ENCODE peak calls at places on chromosomes 4 and X, in seven cellular contexts. H is GM23248, K is transverse colon, W is MM.1S, I is HFF-Myc, V is heart right ventricle, R is body of pancreas. S is an unnamed sample.

GRCh38 chrX:11792461-11793421 is 34.7 kb downstream of the MSL3 start:
- DNase-seq in H (no peak), K (peak; percentile 35), W (peak; percentile 78), I (no peak), V (peak; percentile 3), R (peak; percentile 3), S (no peak)

GRCh38 chrX:45758319-45758718 is 557.6 kb upstream of the DIPK2B start:
- DNase-seq in H (peak; percentile 84), K (peak; percentile 17), W (peak; percentile 71), I (no peak), V (no peak), R (peak; percentile 17), S (no peak)

GRCh38 chrX:1582686-1583437 is 8.5 kb upstream of the AKAP17A start:
- DNase-seq in H (peak; percentile 25), K (no peak), W (peak; percentile 83), I (no peak), V (no peak), R (no peak), S (no peak)

GRCh38 chr4:97593248-97593647 is 550.0 kb downstream of the STPG2 start:
- DNase-seq in H (no peak), K (no peak), W (no peak), I (no peak), V (no peak), R (no peak), S (no peak)

GRCh38 chrX:118861338-118861737 is 37.7 kb downstream of the ZCCHC12 start:
- DNase-seq in H (no peak), K (no peak), W (no peak), I (no peak), V (no peak), R (no peak), S (no peak)

GRCh38 chr4:81398379-81398778 is 73.3 kb downstream of the RASGEF1B start:
- DNase-seq in H (no peak), K (no peak), W (no peak), I (no peak), V (no peak), R (no peak), S (no peak)

GRCh38 chr4:173707658-173708415 is 177.8 kb upstream of the HAND2 start:
- DNase-seq in H (peak; percentile 3), K (no peak), W (no peak), I (no peak), V (no peak), R (no peak), S (no peak)

GRCh38 chr4:108636246-108636645 is 14.2 kb upstream of the OSTC start:
- DNase-seq in H (peak; percentile 40), K (no peak), W (no peak), I (peak; percentile 81), V (no peak), R (no peak), S (no peak)

GRCh38 chr4:86033171-86033570 is 326.7 kb downstream of the MAPK10 start:
- DNase-seq in H (peak; percentile 79), K (peak; percentile 9), W (no peak), I (no peak), V (peak; percentile 41), R (peak; percentile 35), S (no peak)

GRCh38 chr4:87073570-87074470 is 139.0 kb downstream of the AFF1 start:
- DNase-seq in H (no peak), K (peak; percentile 60), W (peak; percentile 78), I (no peak), V (no peak), R (peak; percentile 27), S (peak; percentile 70)

GRCh38 chr4:87076690-87077358 is 142.0 kb downstream of the AFF1 start:
- DNase-seq in H (peak; percentile 37), K (no peak), W (no peak), I (no peak), V (no peak), R (no peak), S (no peak)

GRCh38 chr4:87075876-87076275 is 141.1 kb downstream of the AFF1 start:
- DNase-seq in H (no peak), K (no peak), W (no peak), I (no peak), V (no peak), R (no peak), S (no peak)

GRCh38 chr4:87071401-87071800 is 136.6 kb downstream of the AFF1 start:
- DNase-seq in H (no peak), K (peak; percentile 37), W (no peak), I (no peak), V (peak; percentile 51), R (peak; percentile 59), S (peak; percentile 40)

DNA sequence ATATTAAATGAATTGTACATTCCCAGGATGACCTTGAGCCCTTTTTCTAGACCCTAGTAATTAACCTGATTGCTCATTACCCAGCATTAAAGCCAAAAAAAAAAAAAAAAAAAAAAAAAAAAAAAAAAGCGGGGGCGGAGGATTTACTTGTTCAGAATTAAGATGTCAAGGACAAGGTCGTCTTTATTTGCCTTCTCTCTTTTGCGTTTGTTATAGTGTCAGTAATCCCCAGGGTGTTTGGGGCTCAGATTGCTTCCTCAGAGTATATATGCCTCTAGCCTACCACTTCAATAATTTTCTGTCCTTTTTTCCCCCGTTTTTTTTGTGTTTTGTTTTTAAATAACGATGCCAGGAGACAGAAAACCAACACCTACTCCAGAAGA is 138.4 kb downstream of the AFF1 start:
- DNase-seq in H (no peak), K (no peak), W (no peak), I (no peak), V (no peak), R (no peak), S (no peak)
- H3K4me3 ChIP-seq in H (no peak overlapping the region), K (no peak overlapping the region), W (peak overlapping the region; percentile 53), I (no peak overlapping the region), V (no peak overlapping the region), R (no peak overlapping the region), S (peak overlapping the region; percentile 46)

GRCh38 chr4:164383187-164384181 is 370.4 kb upstream of the SMIM31 start:
- DNase-seq in H (peak; percentile 6), K (no peak), W (no peak), I (no peak), V (peak; percentile 9), R (no peak), S (peak; percentile 18)

GRCh38 chr4:164379694-164380093 is 374.2 kb upstream of the SMIM31 start:
- DNase-seq in H (no peak), K (no peak), W (no peak), I (no peak), V (no peak), R (no peak), S (no peak)

GRCh38 chr4:164381859-164382258 is 372.1 kb upstream of the SMIM31 start:
- DNase-seq in H (no peak), K (no peak), W (no peak), I (no peak), V (no peak), R (no peak), S (no peak)

GRCh38 chr4:164384416-164384815 is 369.5 kb upstream of the SMIM31 start:
- DNase-seq in H (no peak), K (no peak), W (no peak), I (no peak), V (no peak), R (no peak), S (no peak)
- H3K4me3 ChIP-seq in H (no peak overlapping the region), K (no peak overlapping the region), W (no peak overlapping the region), I (no peak overlapping the region), V (no peak overlapping the region), R (no peak overlapping the region), S (no peak overlapping the region)

GRCh38 chr4:40856836-40857362 is 107.1 kb downstream of the NSUN7 start:
- DNase-seq in H (peak; percentile 61), K (peak; percentile 38), W (peak; percentile 84), I (no peak), V (peak; percentile 41), R (peak; percentile 57), S (peak; percentile 85)
- H3K4me3 ChIP-seq in H (peak overlapping the region; percentile 34), K (no peak overlapping the region), W (peak overlapping the region; percentile 62), I (peak overlapping the region; percentile 5), V (no peak overlapping the region), R (no peak overlapping the region), S (peak overlapping the region; percentile 55)

GRCh38 chrX:53084043-53084570 is 1.9 kb downstream of the TSPYL2 start:
- DNase-seq in H (peak; percentile 44), K (no peak), W (no peak), I (no peak), V (no peak), R (no peak), S (no peak)

GRCh38 chrX:53081925-53082772 is at the start of gene TSPYL2:
- DNase-seq in H (peak; percentile 93), K (peak; percentile 94), W (peak; percentile 88), I (peak; percentile 81), V (peak; percentile 95), R (peak; percentile 95), S (peak; percentile 94)

GRCh38 chrX:53082773-53083616 is 828 bp downstream of the TSPYL2 start:
- DNase-seq in H (peak; percentile 15), K (no peak), W (no peak), I (no peak), V (no peak), R (no peak), S (no peak)

GRCh38 chrX:53078943-53079342 is 3.2 kb upstream of the TSPYL2 start:
- DNase-seq in H (no peak), K (no peak), W (no peak), I (no peak), V (no peak), R (no peak), S (no peak)

DNA sequence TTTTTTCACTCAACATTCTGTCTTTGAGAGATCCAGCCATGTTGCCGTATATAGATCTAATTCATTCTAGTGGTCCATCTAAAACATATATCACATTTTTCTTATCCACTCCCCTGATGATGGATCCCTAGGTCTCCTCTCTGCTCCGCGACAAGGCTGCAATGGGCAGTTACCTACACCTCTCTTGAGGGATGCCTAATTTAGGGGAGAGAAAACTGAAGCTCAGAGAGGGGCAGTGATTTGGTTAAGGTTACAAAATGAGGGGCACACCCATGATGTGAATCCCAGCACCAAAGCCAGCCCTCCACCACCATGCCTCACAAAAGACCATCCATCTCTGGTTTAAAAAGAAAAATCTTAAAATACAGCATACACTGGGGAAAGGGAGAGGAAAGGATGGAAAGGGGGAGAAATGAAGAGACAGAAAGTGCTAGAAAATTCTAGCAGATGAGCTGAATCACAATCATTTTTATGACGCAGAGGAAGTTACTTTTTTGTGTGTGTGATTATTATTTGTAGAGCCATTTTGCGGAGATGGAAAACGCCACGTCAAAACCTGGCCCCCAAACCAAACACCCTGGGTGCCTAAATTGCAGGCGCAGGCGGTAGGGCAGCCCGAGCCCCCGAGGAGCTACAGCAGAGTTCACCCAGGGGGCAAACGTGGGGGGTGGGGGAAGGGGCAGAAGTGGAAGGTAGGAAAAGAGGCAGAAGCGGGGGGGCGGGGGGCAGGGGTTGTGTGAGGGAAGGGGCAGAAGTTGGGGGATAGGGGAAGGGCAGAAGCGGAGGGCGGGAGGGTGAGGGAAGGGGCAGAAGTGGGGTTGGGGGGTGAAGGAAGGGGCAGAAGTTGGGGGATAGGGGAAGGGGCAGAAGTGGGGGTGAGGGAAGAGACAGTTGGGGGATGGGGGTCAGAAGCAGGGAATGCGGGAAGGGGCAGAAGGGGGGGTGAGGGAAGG is 1.3 kb upstream of the TSPYL2 start:
- DNase-seq in H (peak; percentile 55), K (no peak), W (no peak), I (no peak), V (no peak), R (no peak), S (no peak)
- H3K4me3 ChIP-seq in H (peak overlapping the region; percentile 43), K (peak overlapping the region; percentile 84), W (no peak overlapping the region), I (no peak overlapping the region), V (peak overlapping the region; percentile 68), R (no peak overlapping the region), S (peak overlapping the region; percentile 26)

S was measured in BE2C.